ENCODE peak calls at places on chromosomes 13 and 19, in five cellular contexts. W, E, H, G and I are unnamed samples.

GRCh38 chr13:41054919-41055619 is 6.2 kb upstream of the WBP4 start:
- DNase-seq in G (peak), W (peak), E (peak), H (peak), I (peak)

GRCh38 chr13:31627097-31627496 is 112.2 kb upstream of the RXFP2 start:
- DNase-seq in G (no peak), E (no peak), W (no peak), H (peak), I (no peak)

GRCh38 chr13:33728271-33729037 is 89.5 kb upstream of the RFC3 start:
- DNase-seq in W (no peak), H (peak), E (no peak), G (peak), I (no peak)

GRCh38 chr19:50702870-50703829 is 16.5 kb downstream of the SHANK1 start:
- DNase-seq in H (peak), G (no peak), E (no peak), W (no peak), I (peak)

GRCh38 chr19:36377541-36378178 is 1.3 kb downstream of the ZFP14 start:
- DNase-seq in E (no peak), G (no peak), W (peak), H (peak), I (no peak)

GRCh38 chr19:42134671-42135070 is 2.4 kb upstream of the POU2F2 start:
- DNase-seq in H (no peak), G (no peak), E (no peak), W (no peak), I (no peak)

GRCh38 chr19:6249296-6249695 is 30.5 kb downstream of the MLLT1 start:
- DNase-seq in E (no peak), W (no peak), H (no peak), G (peak), I (no peak)

GRCh38 chr19:33606556-33606955 is 15.2 kb upstream of the CHST8 start:
- DNase-seq in G (no peak), H (no peak), W (no peak), E (no peak), I (no peak)

GRCh38 chr13:51811920-51812328 is 8.0 kb upstream of the DHRS12 start:
- DNase-seq in G (peak), E (no peak), W (no peak), H (no peak), I (no peak)

GRCh38 chr13:33931397-33931987 is 113.5 kb downstream of the RFC3 start:
- DNase-seq in G (peak), W (peak), H (peak), E (peak), I (peak)

GRCh38 chr13:96940961-96941360 is 53.3 kb downstream of the OXGR1 start:
- DNase-seq in H (no peak), E (no peak), W (no peak), G (no peak), I (no peak)

GRCh38 chr13:114047358-114047881 is 73.5 kb upstream of the C13orf46 start:
- DNase-seq in W (no peak), H (no peak), G (no peak), E (no peak), I (no peak)

GRCh38 chr13:103883152-103883551 is 816.9 kb upstream of the SLC10A2 start:
- DNase-seq in H (peak), E (peak), G (no peak), W (peak), I (peak)

GRCh38 chr13:48412100-48412556 is 785 bp downstream of the LPAR6 start:
- DNase-seq in W (peak), H (peak), G (no peak), E (no peak), I (peak)

GRCh38 chr13:24348797-24349515 is 39.6 kb downstream of the C1QTNF9 start:
- DNase-seq in E (no peak), W (peak), G (no peak), H (no peak), I (no peak)

GRCh38 chr13:50290186-50290585 is 274.9 kb downstream of the KCNRG start:
- DNase-seq in W (no peak), H (no peak), E (no peak), G (no peak), I (no peak)

GRCh38 chr13:30736921-30737320 is 1.6 kb downstream of the ALOX5AP start:
- DNase-seq in E (no peak), H (no peak), W (no peak), G (peak), I (no peak)

GRCh38 chr19:10228925-10229324 is 2.2 kb downstream of the S1PR2 start:
- DNase-seq in G (peak), E (peak), H (peak), W (peak), I (peak)

GRCh38 chr13:106471957-106472543 is 63.4 kb downstream of the EFNB2 start:
- DNase-seq in G (no peak), E (peak), W (peak), H (peak), I (peak)

GRCh38 chr19:50292216-50292827 is 36.9 kb downstream of the KCNC3 start:
- DNase-seq in W (no peak), H (no peak), E (no peak), G (no peak), I (peak)

GRCh38 chr19:21474671-21475181 is 30.7 kb upstream of the ZNF429 start:
- DNase-seq in H (peak), E (peak), W (peak), G (peak), I (peak)

GRCh38 chr13:111252449-111253124 is 67.9 kb upstream of the TEX29 start:
- DNase-seq in G (no peak), E (no peak), H (peak), W (no peak), I (no peak)

GRCh38 chr13:80931766-80932165 is 590.8 kb upstream of the SPRY2 start:
- DNase-seq in H (no peak), E (no peak), G (no peak), W (no peak), I (no peak)

GRCh38 chr13:95921485-95921884 is 131.7 kb downstream of the UGGT2 start:
- DNase-seq in W (no peak), E (no peak), H (peak), G (no peak), I (no peak)

GRCh38 chr13:97542102-97542501 is 108.1 kb downstream of the RAP2A start:
- DNase-seq in G (no peak), E (no peak), H (no peak), W (no peak), I (no peak)

GRCh38 chr19:5949792-5950305 is 28.1 kb downstream of the RANBP3 start:
- DNase-seq in E (no peak), W (no peak), G (peak), H (no peak), I (no peak)

GRCh38 chr13:51348069-51348967 is 8.8 kb downstream of the SERPINE3 start:
- DNase-seq in G (no peak), E (no peak), H (no peak), W (no peak), I (no peak)

GRCh38 chr19:56712609-56713008 is 41.1 kb upstream of the ZNF835 start:
- DNase-seq in E (no peak), H (no peak), G (no peak), W (no peak), I (no peak)

GRCh38 chr13:99339736-99340392 is 32.7 kb upstream of the GPR183 start:
- DNase-seq in E (no peak), H (peak), W (no peak), G (no peak), I (no peak)

GRCh38 chr13:79385694-79386093 is 20.4 kb downstream of the RBM26 start:
- DNase-seq in E (no peak), H (peak), G (no peak), W (no peak), I (no peak)

GRCh38 chr19:4431808-4432674 is 25.6 kb downstream of the UBXN6 start:
- DNase-seq in G (no peak), E (no peak), W (no peak), H (no peak), I (no peak)
- TF ChIP-seq EZH2phosphoT487 in G (no peak), E (no peak), W (no peak), H (no peak), I (no peak)

GRCh38 chr19:39347332-39348227 is 5.4 kb downstream of the SAMD4B start:
- DNase-seq in H (peak), G (no peak), W (no peak), E (no peak), I (no peak)
- H3K27ac ChIP-seq in H (peak), G (no peak), W (no peak), E (no peak), I (no peak)

DNA sequence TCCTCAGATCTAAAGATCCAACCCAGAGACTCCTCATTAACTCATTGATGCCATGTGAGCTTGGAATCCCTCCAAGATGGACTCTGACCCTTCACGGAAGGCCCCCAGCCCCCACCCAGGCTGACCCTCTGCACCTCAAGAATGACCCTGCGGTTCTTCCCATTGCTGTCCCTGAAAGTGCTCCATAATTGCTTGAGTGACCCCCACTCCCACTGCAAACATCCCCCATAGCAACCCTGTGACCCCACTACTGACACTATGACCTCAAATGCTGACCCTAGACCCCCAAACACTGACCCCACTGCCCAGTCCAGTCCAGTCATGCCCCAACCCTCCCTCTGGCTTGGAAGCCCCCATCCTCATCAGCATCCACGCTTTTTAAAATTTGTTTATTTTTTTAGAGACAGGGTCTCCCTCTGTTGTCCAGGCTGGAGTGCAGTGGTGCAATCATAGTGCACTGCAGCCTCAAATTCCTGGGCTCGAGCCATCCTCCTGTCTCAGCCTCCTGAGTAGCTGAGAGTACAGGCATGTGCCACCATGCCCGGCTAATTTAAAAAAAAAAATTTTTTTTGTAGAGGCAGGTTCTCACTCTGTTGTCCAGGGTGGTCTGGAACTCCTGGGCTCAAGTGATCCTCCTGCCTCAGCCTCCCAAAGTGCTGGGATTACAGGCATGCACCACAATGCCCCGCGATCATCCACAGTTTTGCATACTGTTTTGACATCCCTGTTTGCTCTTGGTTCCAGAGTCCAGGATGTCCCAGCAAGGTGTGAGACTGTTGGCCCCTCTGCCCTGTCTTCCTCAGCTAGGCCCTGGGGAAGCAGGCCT is 855 bp downstream of the LYL1 start:
- DNase-seq in G (no peak), H (no peak), E (no peak), W (no peak), I (no peak)
- H2AFZ ChIP-seq in G (no peak), H (no peak), E (no peak), W (no peak), I (no peak)

GRCh38 chr19:29660835-29661234 is 4.4 kb upstream of the PLEKHF1 start:
- DNase-seq in E (no peak), G (no peak), W (no peak), H (peak), I (no peak)
- TF ChIP-seq EZH2phosphoT487 in E (no peak), G (no peak), W (no peak), H (no peak), I (no peak)

DNA sequence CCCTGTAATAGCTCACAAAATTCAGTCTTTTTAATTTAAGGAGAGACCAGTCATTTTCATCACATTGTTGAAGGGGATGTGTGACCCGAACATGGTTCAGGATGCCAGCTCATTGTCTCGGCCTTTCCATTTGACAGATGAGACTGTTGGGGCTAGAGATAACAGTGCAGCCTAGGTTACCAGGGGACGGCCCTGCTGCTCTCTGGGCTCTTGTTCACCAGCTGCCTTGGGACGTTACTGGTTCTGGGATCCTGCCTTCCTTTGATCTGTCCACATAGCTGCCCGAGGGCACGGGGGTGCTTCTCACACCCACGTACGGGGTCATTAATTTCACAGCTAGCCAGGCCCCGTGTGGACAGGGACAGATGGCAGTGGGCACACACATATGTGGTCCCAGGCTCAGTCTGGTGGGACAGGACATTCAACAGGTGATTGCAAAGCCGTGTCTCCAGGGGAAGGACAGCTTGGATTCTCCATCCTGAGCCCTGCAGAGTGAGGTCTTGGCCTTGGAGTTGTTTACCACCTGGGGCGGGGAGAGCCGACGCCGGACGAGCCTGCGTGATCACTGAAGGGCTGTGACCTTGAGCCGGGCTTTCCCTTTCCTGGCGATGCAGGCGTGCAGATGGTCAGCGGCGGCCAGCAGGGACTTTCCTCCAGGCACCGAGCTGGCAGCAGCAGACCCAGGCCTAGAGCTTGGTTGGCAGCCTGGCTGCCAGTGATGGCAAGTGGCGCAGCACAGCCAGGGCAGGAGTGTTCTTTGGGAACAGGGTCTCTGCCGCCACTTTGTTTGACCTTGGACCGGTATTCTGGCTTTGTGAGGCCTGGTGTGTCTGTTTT is 26.7 kb upstream of the NPAS1 start:
- DNase-seq in W (no peak), H (no peak), G (no peak), E (no peak), I (no peak)
- H3K27ac ChIP-seq in W (no peak), H (no peak), G (no peak), E (no peak), I (peak)

GRCh38 chr19:4650159-4650558 is 10.8 kb downstream of the TNFAIP8L1 start:
- DNase-seq in E (no peak), G (no peak), W (no peak), H (no peak), I (no peak)

GRCh38 chr19:4652075-4652474 is 12.8 kb downstream of the TNFAIP8L1 start:
- DNase-seq in G (no peak), H (no peak), E (no peak), W (no peak), I (no peak)

GRCh38 chr19:4649392-4650094 is 10.2 kb downstream of the TNFAIP8L1 start:
- DNase-seq in H (no peak), G (no peak), E (no peak), W (no peak), I (no peak)

GRCh38 chr19:4645718-4646117 is 6.4 kb downstream of the TNFAIP8L1 start:
- DNase-seq in H (no peak), E (no peak), G (no peak), W (no peak), I (no peak)

GRCh38 chr19:4647676-4648644 is 8.6 kb downstream of the TNFAIP8L1 start:
- DNase-seq in E (no peak), H (no peak), W (no peak), G (no peak), I (peak)
- H2AFZ ChIP-seq in E (no peak), H (no peak), W (no peak), G (no peak), I (no peak)

GRCh38 chr13:56015919-56016318 is 1124.8 kb upstream of the PRR20A start:
- DNase-seq in G (no peak), H (no peak), W (no peak), E (no peak), I (no peak)
- TF ChIP-seq EZH2phosphoT487 in G (no peak), H (no peak), W (no peak), E (no peak), I (no peak)

DNA sequence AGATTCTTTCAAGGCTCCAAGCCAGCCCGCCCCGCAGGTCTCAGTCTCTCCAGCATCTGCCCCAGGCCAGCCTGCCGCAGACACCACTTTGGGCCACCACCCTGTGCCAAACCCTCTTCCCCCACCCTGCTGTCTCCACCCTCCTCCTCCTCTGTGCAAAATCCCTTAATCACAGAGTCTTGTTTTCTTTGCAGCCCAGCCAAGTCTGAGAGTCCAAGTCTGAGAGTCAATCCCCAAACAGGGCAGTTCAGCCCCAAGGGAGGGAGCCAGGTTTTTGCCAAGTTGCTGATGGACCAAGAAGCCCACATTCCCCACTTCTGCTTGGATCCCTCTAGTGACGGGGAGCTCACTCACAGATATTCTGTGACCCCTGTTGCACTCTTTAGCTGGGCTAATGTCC is 3.1 kb downstream of the ADAMTS10 start:
- DNase-seq in E (no peak), G (no peak), W (no peak), H (peak), I (no peak)
- H3K27ac ChIP-seq in E (no peak), G (no peak), W (no peak), H (peak), I (no peak)

GRCh38 chr13:60311527-60311926 is 85.5 kb upstream of the TDRD3 start:
- DNase-seq in G (no peak), E (no peak), W (no peak), H (no peak), I (no peak)
- H2AFZ ChIP-seq in G (no peak), E (no peak), W (no peak), H (no peak), I (peak)